ENCODE peak calls at places on chromosomes 1 and 21, in ten cellular contexts. One of them, this sample, is unnamed.

GRCh38 chr1:205128050-205128449 is 6.3 kb upstream of the RBBP5 start:
- DNase-seq in GM23338: no peak
- DNase-seq in bronchial epithelial cell: no peak
- DNase-seq in heart right ventricle: no peak
- DNase-seq in GM12865: no peak
- DNase-seq in A549: no peak
- DNase-seq in breast epithelium: no peak
- DNase-seq in AG09309: no peak
- DNase-seq in NB4: no peak
- DNase-seq in fibroblast of mammary gland: peak; percentile 36
- DNase-seq in this sample: no peak

GRCh38 chr21:44510508-44511218 is 29.3 kb downstream of the KRTAP10-1 start:
- DNase-seq in AG09309: no peak
- DNase-seq in bronchial epithelial cell: no peak
- DNase-seq in GM12865: peak; percentile 66
- DNase-seq in NB4: peak; percentile 68
- DNase-seq in GM23338: peak; percentile 86
- DNase-seq in breast epithelium: peak; percentile 66
- DNase-seq in fibroblast of mammary gland: peak; percentile 17
- DNase-seq in heart right ventricle: peak; percentile 60
- DNase-seq in A549: peak; percentile 41
- DNase-seq in this sample: no peak

GRCh38 chr1:109201123-109201703 is 12.5 kb upstream of the SARS1 start:
- DNase-seq in GM12865: peak; percentile 39
- DNase-seq in A549: peak; percentile 49
- DNase-seq in fibroblast of mammary gland: peak; percentile 97
- DNase-seq in breast epithelium: no peak
- DNase-seq in AG09309: peak; percentile 73
- DNase-seq in NB4: peak; percentile 81
- DNase-seq in heart right ventricle: no peak
- DNase-seq in GM23338: peak; percentile 90
- DNase-seq in bronchial epithelial cell: peak; percentile 97
- DNase-seq in this sample: no peak

GRCh38 chr1:228723921-228724320 is 11.4 kb upstream of the RHOU start:
- DNase-seq in GM12865: no peak
- DNase-seq in heart right ventricle: no peak
- DNase-seq in AG09309: no peak
- DNase-seq in GM23338: no peak
- DNase-seq in A549: no peak
- DNase-seq in breast epithelium: no peak
- DNase-seq in fibroblast of mammary gland: no peak
- DNase-seq in NB4: no peak
- DNase-seq in bronchial epithelial cell: no peak
- DNase-seq in this sample: no peak

GRCh38 chr21:26962516-26963305 is 4.2 kb downstream of the ADAMTS5 start:
- DNase-seq in heart right ventricle: no peak
- DNase-seq in NB4: no peak
- DNase-seq in fibroblast of mammary gland: peak; percentile 40
- DNase-seq in GM23338: no peak
- DNase-seq in breast epithelium: no peak
- DNase-seq in A549: no peak
- DNase-seq in AG09309: no peak
- DNase-seq in bronchial epithelial cell: no peak
- DNase-seq in GM12865: no peak
- DNase-seq in this sample: no peak

GRCh38 chr1:214850432-214851010 is 232.0 kb upstream of the KCNK2 start:
- DNase-seq in NB4: no peak
- DNase-seq in breast epithelium: no peak
- DNase-seq in GM12865: no peak
- DNase-seq in bronchial epithelial cell: peak; percentile 15
- DNase-seq in GM23338: no peak
- DNase-seq in A549: no peak
- DNase-seq in fibroblast of mammary gland: peak; percentile 59
- DNase-seq in heart right ventricle: no peak
- DNase-seq in AG09309: no peak
- DNase-seq in this sample: no peak

GRCh38 chr1:236141447-236142357 is 637 bp upstream of the GPR137B start:
- DNase-seq in GM12865: no peak
- DNase-seq in fibroblast of mammary gland: peak; percentile 45
- DNase-seq in AG09309: peak; percentile 40
- DNase-seq in bronchial epithelial cell: peak; percentile 23
- DNase-seq in A549: peak; percentile 43
- DNase-seq in heart right ventricle: peak; percentile 40
- DNase-seq in NB4: peak; percentile 18
- DNase-seq in GM23338: peak; percentile 83
- DNase-seq in breast epithelium: no peak
- DNase-seq in this sample: no peak

GRCh38 chr1:36148821-36149236 is 457 bp downstream of the TRAPPC3 start:
- DNase-seq in AG09309: no peak
- DNase-seq in A549: no peak
- DNase-seq in fibroblast of mammary gland: no peak
- DNase-seq in GM12865: no peak
- DNase-seq in GM23338: no peak
- DNase-seq in breast epithelium: no peak
- DNase-seq in NB4: no peak
- DNase-seq in heart right ventricle: no peak
- DNase-seq in bronchial epithelial cell: no peak
- DNase-seq in this sample: no peak

GRCh38 chr1:32538887-32539583 is at the start of gene ZBTB8A:
- DNase-seq in bronchial epithelial cell: peak; percentile 63
- DNase-seq in AG09309: no peak
- DNase-seq in GM23338: peak; percentile 84
- DNase-seq in breast epithelium: no peak
- DNase-seq in A549: peak; percentile 66
- DNase-seq in heart right ventricle: peak; percentile 19
- DNase-seq in GM12865: peak; percentile 64
- DNase-seq in NB4: peak; percentile 52
- DNase-seq in fibroblast of mammary gland: peak; percentile 71
- DNase-seq in this sample: no peak

GRCh38 chr1:2438038-2438437 is 25.7 kb upstream of the PEX10 start:
- DNase-seq in GM23338: no peak
- DNase-seq in bronchial epithelial cell: no peak
- DNase-seq in A549: no peak
- DNase-seq in AG09309: no peak
- DNase-seq in heart right ventricle: no peak
- DNase-seq in breast epithelium: peak; percentile 73
- DNase-seq in NB4: no peak
- DNase-seq in fibroblast of mammary gland: no peak
- DNase-seq in GM12865: no peak
- DNase-seq in this sample: no peak

GRCh38 chr1:184945678-184946412 is 28.5 kb downstream of the NIBAN1 start:
- DNase-seq in GM23338: no peak
- DNase-seq in breast epithelium: no peak
- DNase-seq in A549: no peak
- DNase-seq in NB4: peak; percentile 37
- DNase-seq in heart right ventricle: no peak
- DNase-seq in GM12865: peak; percentile 61
- DNase-seq in fibroblast of mammary gland: peak; percentile 84
- DNase-seq in AG09309: peak; percentile 29
- DNase-seq in bronchial epithelial cell: no peak
- DNase-seq in this sample: no peak

GRCh38 chr21:37101384-37101783 is 28.3 kb downstream of the TTC3 start:
- DNase-seq in NB4: no peak
- DNase-seq in GM23338: no peak
- DNase-seq in fibroblast of mammary gland: peak; percentile 39
- DNase-seq in breast epithelium: no peak
- DNase-seq in bronchial epithelial cell: peak; percentile 52
- DNase-seq in GM12865: no peak
- DNase-seq in A549: peak; percentile 1
- DNase-seq in heart right ventricle: no peak
- DNase-seq in AG09309: no peak
- DNase-seq in this sample: no peak

GRCh38 chr1:91594383-91595065 is 93.9 kb downstream of the CDC7 start:
- DNase-seq in A549: no peak
- DNase-seq in GM12865: no peak
- DNase-seq in breast epithelium: no peak
- DNase-seq in fibroblast of mammary gland: no peak
- DNase-seq in NB4: no peak
- DNase-seq in GM23338: no peak
- DNase-seq in bronchial epithelial cell: no peak
- DNase-seq in AG09309: no peak
- DNase-seq in heart right ventricle: no peak
- DNase-seq in this sample: no peak

GRCh38 chr1:198153103-198153502 is 3.7 kb upstream of the NEK7 start:
- DNase-seq in fibroblast of mammary gland: peak; percentile 77
- DNase-seq in GM12865: no peak
- DNase-seq in GM23338: no peak
- DNase-seq in NB4: peak; percentile 20
- DNase-seq in bronchial epithelial cell: no peak
- DNase-seq in breast epithelium: no peak
- DNase-seq in heart right ventricle: no peak
- DNase-seq in AG09309: peak; percentile 62
- DNase-seq in A549: peak; percentile 13
- DNase-seq in this sample: no peak

GRCh38 chr1:173201968-173202367 is 5.2 kb downstream of the TNFSF4 start:
- DNase-seq in AG09309: no peak
- DNase-seq in heart right ventricle: no peak
- DNase-seq in fibroblast of mammary gland: no peak
- DNase-seq in breast epithelium: no peak
- DNase-seq in A549: no peak
- DNase-seq in GM23338: no peak
- DNase-seq in bronchial epithelial cell: no peak
- DNase-seq in NB4: no peak
- DNase-seq in GM12865: no peak
- DNase-seq in this sample: no peak

GRCh38 chr1:85321237-85321964 is 45.0 kb upstream of the BCL10 start:
- DNase-seq in breast epithelium: no peak
- DNase-seq in heart right ventricle: no peak
- DNase-seq in GM23338: no peak
- DNase-seq in AG09309: no peak
- DNase-seq in fibroblast of mammary gland: peak; percentile 91
- DNase-seq in NB4: peak; percentile 63
- DNase-seq in bronchial epithelial cell: peak; percentile 59
- DNase-seq in GM12865: peak; percentile 61
- DNase-seq in A549: no peak
- DNase-seq in this sample: no peak

DNA sequence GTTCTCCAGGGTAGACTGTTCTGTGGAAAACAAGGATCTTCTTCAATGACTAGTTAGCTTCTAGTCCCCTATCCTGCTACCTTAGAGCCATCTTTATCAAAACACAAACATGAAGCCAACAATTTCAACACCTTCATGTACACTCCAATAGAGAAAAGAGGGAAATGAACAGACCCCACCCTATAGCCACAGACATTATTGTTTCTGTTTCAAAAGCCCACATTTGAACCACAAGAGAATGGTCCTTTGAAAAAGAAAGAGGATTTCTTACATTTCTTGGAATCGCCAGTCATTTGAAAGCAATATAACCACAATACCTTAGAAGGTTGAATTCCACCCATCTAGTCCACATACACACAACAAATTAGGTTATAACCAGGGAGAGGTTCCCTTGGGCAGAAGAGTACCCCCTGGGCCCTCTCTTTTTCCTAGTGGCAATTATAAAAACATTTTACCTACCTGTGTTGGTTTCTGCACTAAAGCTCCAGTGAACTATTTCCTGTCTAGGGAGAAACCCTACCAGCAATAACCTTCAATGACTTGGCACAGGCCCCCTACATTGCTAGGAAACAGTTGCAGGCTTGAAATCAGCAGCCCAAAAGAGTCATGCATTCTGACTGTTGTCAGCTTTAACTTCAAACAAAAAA is 2.7 kb upstream of the LPGAT1 start:
- DNase-seq in fibroblast of mammary gland: no peak
- DNase-seq in AG09309: no peak
- DNase-seq in heart right ventricle: no peak
- DNase-seq in NB4: peak; percentile 14
- DNase-seq in GM12865: peak; percentile 46
- DNase-seq in breast epithelium: no peak
- DNase-seq in GM23338: no peak
- DNase-seq in bronchial epithelial cell: no peak
- DNase-seq in A549: no peak
- DNase-seq in this sample: no peak
- H3K4me3 ChIP-seq in fibroblast of mammary gland: no peak overlapping the region
- H3K4me3 ChIP-seq in AG09309: no peak overlapping the region
- H3K4me3 ChIP-seq in heart right ventricle: no peak overlapping the region
- H3K4me3 ChIP-seq in NB4: no peak overlapping the region
- H3K4me3 ChIP-seq in GM12865: no peak overlapping the region
- H3K4me3 ChIP-seq in breast epithelium: no peak overlapping the region
- H3K4me3 ChIP-seq in GM23338: no peak overlapping the region
- H3K4me3 ChIP-seq in bronchial epithelial cell: no peak overlapping the region
- H3K4me3 ChIP-seq in A549: no peak overlapping the region
- H3K4me3 ChIP-seq in this sample: no peak overlapping the region

DNA sequence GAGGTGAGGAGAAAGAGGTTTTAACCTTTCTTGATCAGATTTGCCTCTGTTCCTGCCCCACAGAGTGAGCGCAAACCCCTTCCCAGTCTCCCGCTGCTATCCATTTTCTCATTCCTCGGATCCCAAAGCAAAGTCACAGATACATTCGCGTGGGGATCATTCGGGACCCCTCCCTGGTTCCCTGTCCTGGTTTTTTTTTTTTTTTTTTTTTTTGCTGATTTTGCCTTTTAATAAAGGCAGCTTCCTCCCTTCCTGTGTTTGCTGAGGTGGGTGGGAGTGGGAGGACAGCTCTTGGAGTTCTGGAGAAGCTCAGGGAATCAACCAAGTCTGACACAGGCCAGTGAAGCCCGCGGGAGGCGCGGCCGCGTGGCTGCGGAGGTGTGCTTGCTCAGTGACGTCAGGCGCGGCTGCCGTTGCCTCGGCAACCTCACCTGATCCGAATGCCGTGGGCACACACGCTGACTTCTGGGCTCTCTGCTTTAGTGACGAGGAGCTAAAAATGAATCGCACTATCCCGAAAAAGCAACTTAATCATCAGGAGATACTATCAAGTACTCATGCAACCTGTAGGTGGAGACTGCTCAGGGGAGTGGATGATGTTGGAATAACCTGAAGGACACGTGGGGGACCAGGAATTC is 106.4 kb downstream of the TBX19 start:
- DNase-seq in fibroblast of mammary gland: peak; percentile 53
- DNase-seq in AG09309: no peak
- DNase-seq in bronchial epithelial cell: peak; percentile 87
- DNase-seq in NB4: no peak
- DNase-seq in heart right ventricle: peak; percentile 28
- DNase-seq in breast epithelium: no peak
- DNase-seq in GM12865: peak; percentile 42
- DNase-seq in GM23338: peak; percentile 81
- DNase-seq in A549: peak; percentile 45
- DNase-seq in this sample: no peak
- TF ChIP-seq CTCF in fibroblast of mammary gland: no peak
- TF ChIP-seq CTCF in AG09309: no peak
- TF ChIP-seq CTCF in bronchial epithelial cell: no peak
- TF ChIP-seq CTCF in NB4: no peak
- TF ChIP-seq CTCF in heart right ventricle: no peak
- TF ChIP-seq CTCF in breast epithelium: no peak
- TF ChIP-seq CTCF in GM12865: no peak
- TF ChIP-seq CTCF in GM23338: no peak
- TF ChIP-seq CTCF in A549: no peak
- TF ChIP-seq CTCF in this sample: no peak

GRCh38 chr1:23169727-23170335 is 1.2 kb upstream of the LUZP1 start:
- DNase-seq in GM12865: peak; percentile 18
- DNase-seq in fibroblast of mammary gland: peak; percentile 98
- DNase-seq in bronchial epithelial cell: peak; percentile 80
- DNase-seq in A549: peak; percentile 43
- DNase-seq in GM23338: peak; percentile 30
- DNase-seq in NB4: peak; percentile 98
- DNase-seq in AG09309: peak; percentile 85
- DNase-seq in breast epithelium: no peak
- DNase-seq in heart right ventricle: peak; percentile 43
- DNase-seq in this sample: peak; percentile 78
- H3K4me3 ChIP-seq in GM12865: no peak overlapping the region
- H3K4me3 ChIP-seq in fibroblast of mammary gland: peak overlapping the region; percentile 91
- H3K4me3 ChIP-seq in bronchial epithelial cell: no peak overlapping the region
- H3K4me3 ChIP-seq in A549: no peak overlapping the region
- H3K4me3 ChIP-seq in GM23338: peak overlapping the region; percentile 98
- H3K4me3 ChIP-seq in NB4: peak overlapping the region; percentile 75
- H3K4me3 ChIP-seq in AG09309: no peak overlapping the region
- H3K4me3 ChIP-seq in breast epithelium: no peak overlapping the region
- H3K4me3 ChIP-seq in heart right ventricle: no peak overlapping the region
- H3K4me3 ChIP-seq in this sample: peak overlapping the region; percentile 8

GRCh38 chr1:6220236-6220635 is 14.3 kb downstream of the RNF207 start:
- DNase-seq in AG09309: no peak
- DNase-seq in NB4: no peak
- DNase-seq in breast epithelium: no peak
- DNase-seq in GM23338: no peak
- DNase-seq in GM12865: no peak
- DNase-seq in bronchial epithelial cell: peak; percentile 98
- DNase-seq in heart right ventricle: no peak
- DNase-seq in A549: no peak
- DNase-seq in fibroblast of mammary gland: peak; percentile 20
- DNase-seq in this sample: no peak
- TF ChIP-seq CTCF in AG09309: no peak
- TF ChIP-seq CTCF in NB4: no peak
- TF ChIP-seq CTCF in breast epithelium: no peak
- TF ChIP-seq CTCF in GM23338: no peak
- TF ChIP-seq CTCF in GM12865: no peak
- TF ChIP-seq CTCF in bronchial epithelial cell: no peak
- TF ChIP-seq CTCF in heart right ventricle: no peak
- TF ChIP-seq CTCF in A549: no peak
- TF ChIP-seq CTCF in fibroblast of mammary gland: no peak
- TF ChIP-seq CTCF in this sample: no peak